ENCODE peak calls at places on chromosomes 3 and 15, in eight cellular contexts. U is activated CD8-positive, alpha-beta memory T cell treated with anti-CD3 and anti-CD28 coated beads for 48 hours; J is non-pigmented ciliary epithelial cell; A is AG08396; I is stimulated activated CD8-positive, alpha-beta memory T cell treated with anti-CD3 and anti-CD28 coated beads, Interleukin-15, amount 100 ng/mL, for 1 hour; V is NCI-H510A; E is brain pericyte; F is right lobe of liver. S is an unnamed sample.

GRCh38 chr3:98587654-98588532 is 5.5 kb downstream of the CPOX start:
- DNase-seq in A (no peak), V (no peak), J (no peak), U (no peak), I (no peak), E (no peak), F (no peak), S (no peak)

GRCh38 chr3:122019493-122019892 is 2.6 kb downstream of the ILDR1 start:
- DNase-seq in V (no peak), A (no peak), U (no peak), I (no peak), F (no peak), J (no peak), E (no peak), S (no peak)

GRCh38 chr3:94694894-94695293 is 632.0 kb downstream of the NSUN3 start:
- DNase-seq in J (peak; percentile 13), E (no peak), F (no peak), V (no peak), A (no peak), I (no peak), U (no peak), S (no peak)

GRCh38 chr3:14331273-14331672 is 71.1 kb upstream of the SLC6A6 start:
- DNase-seq in E (no peak), U (no peak), I (no peak), F (no peak), J (no peak), V (no peak), A (no peak), S (no peak)

GRCh38 chr15:31111091-31111647 is 9.6 kb upstream of the TRPM1 start:
- DNase-seq in E (no peak), I (no peak), A (no peak), V (no peak), J (no peak), U (no peak), F (no peak), S (no peak)

GRCh38 chr3:104635872-104636580 is 730.7 kb upstream of the ALCAM start:
- DNase-seq in U (no peak), V (no peak), F (no peak), J (no peak), E (no peak), A (no peak), I (no peak), S (no peak)

GRCh38 chr15:71706461-71707229 is 103.7 kb upstream of the NR2E3 start:
- DNase-seq in I (no peak), V (no peak), U (no peak), A (no peak), E (no peak), J (no peak), F (no peak), S (no peak)

GRCh38 chr3:101994386-101994785 is 145.1 kb downstream of the NFKBIZ start:
- DNase-seq in J (no peak), A (no peak), E (no peak), V (no peak), F (no peak), U (no peak), I (no peak), S (no peak)

GRCh38 chr3:66080167-66080566 is 41.4 kb upstream of the MAGI1 start:
- DNase-seq in V (no peak), E (no peak), U (no peak), J (no peak), A (no peak), F (no peak), I (no peak), S (no peak)

GRCh38 chr15:79310612-79310984 is 314 bp upstream of the TMED3 start:
- DNase-seq in U (no peak), V (no peak), I (no peak), J (no peak), E (no peak), F (no peak), A (no peak), S (no peak)

GRCh38 chr3:8576841-8577553 is 67.6 kb downstream of the SSUH2 start:
- DNase-seq in E (peak; percentile 68), V (no peak), A (peak; percentile 69), I (no peak), U (no peak), F (no peak), J (peak; percentile 65), S (no peak)

GRCh38 chr3:190155752-190156151 is 35.1 kb upstream of the P3H2 start:
- DNase-seq in I (no peak), E (no peak), J (no peak), V (no peak), F (no peak), U (no peak), A (no peak), S (no peak)

GRCh38 chr15:99502182-99502581 is 63.6 kb upstream of the MEF2A start:
- DNase-seq in A (no peak), U (peak; percentile 47), F (no peak), V (no peak), I (no peak), J (no peak), E (no peak), S (no peak)

GRCh38 chr3:186237915-186238314 is 124.1 kb downstream of the DGKG start:
- DNase-seq in I (no peak), U (no peak), A (no peak), E (no peak), J (no peak), F (no peak), V (no peak), S (no peak)

GRCh38 chr15:78415284-78415683 is 22.7 kb upstream of the IREB2 start:
- DNase-seq in V (peak; percentile 43), U (no peak), F (no peak), I (no peak), E (no peak), A (no peak), J (no peak), S (no peak)

GRCh38 chr15:70690491-70691281 is 72.7 kb downstream of the UACA start:
- DNase-seq in V (no peak), I (no peak), F (no peak), E (no peak), A (no peak), J (no peak), U (no peak), S (no peak)

GRCh38 chr3:63960048-63960711 is 48.0 kb upstream of the SCAANT1 start:
- DNase-seq in F (no peak), I (no peak), V (no peak), U (no peak), A (peak; percentile 37), E (no peak), J (no peak), S (no peak)

S was measured in NCI-H1048.